ENCODE peak calls at places on chromosome 4, in seven cellular contexts. One of them, this sample, is unnamed.

GRCh38 chr4:150305995-150306394 is 227.8 kb downstream of the DCLK2 start:
- DNase-seq in psoas muscle: no peak
- DNase-seq in cardiac muscle cell: no peak
- DNase-seq in cardiac fibroblast: peak
- DNase-seq in fibroblast of lung: peak
- DNase-seq in body of pancreas: no peak
- DNase-seq in left ventricle myocardium inferior: no peak
- DNase-seq in this sample: no peak

GRCh38 chr4:181319629-181320028 is 923.6 kb upstream of the TENM3 start:
- DNase-seq in left ventricle myocardium inferior: peak
- DNase-seq in body of pancreas: no peak
- DNase-seq in fibroblast of lung: no peak
- DNase-seq in cardiac muscle cell: peak
- DNase-seq in cardiac fibroblast: no peak
- DNase-seq in psoas muscle: no peak
- DNase-seq in this sample: no peak

GRCh38 chr4:124641715-124642380 is 70.7 kb downstream of the ANKRD50 start:
- DNase-seq in cardiac muscle cell: no peak
- DNase-seq in cardiac fibroblast: peak
- DNase-seq in body of pancreas: peak
- DNase-seq in psoas muscle: no peak
- DNase-seq in fibroblast of lung: peak
- DNase-seq in left ventricle myocardium inferior: no peak
- DNase-seq in this sample: no peak

GRCh38 chr4:120304801-120305200 is 238.2 kb upstream of the MAD2L1 start:
- DNase-seq in left ventricle myocardium inferior: no peak
- DNase-seq in fibroblast of lung: no peak
- DNase-seq in cardiac muscle cell: no peak
- DNase-seq in cardiac fibroblast: no peak
- DNase-seq in psoas muscle: no peak
- DNase-seq in body of pancreas: no peak
- DNase-seq in this sample: no peak

GRCh38 chr4:8922481-8922880 is 50.8 kb upstream of the HMX1 start:
- DNase-seq in psoas muscle: no peak
- DNase-seq in fibroblast of lung: no peak
- DNase-seq in body of pancreas: no peak
- DNase-seq in left ventricle myocardium inferior: no peak
- DNase-seq in cardiac fibroblast: no peak
- DNase-seq in cardiac muscle cell: no peak
- DNase-seq in this sample: no peak

GRCh38 chr4:116055857-116056827 is 942.7 kb upstream of the NDST4 start:
- DNase-seq in left ventricle myocardium inferior: no peak
- DNase-seq in cardiac fibroblast: peak
- DNase-seq in psoas muscle: no peak
- DNase-seq in body of pancreas: no peak
- DNase-seq in cardiac muscle cell: no peak
- DNase-seq in fibroblast of lung: peak
- DNase-seq in this sample: peak

GRCh38 chr4:177569443-177569842 is 127.2 kb upstream of the AGA start:
- DNase-seq in cardiac muscle cell: no peak
- DNase-seq in psoas muscle: no peak
- DNase-seq in body of pancreas: no peak
- DNase-seq in left ventricle myocardium inferior: no peak
- DNase-seq in cardiac fibroblast: peak
- DNase-seq in fibroblast of lung: peak
- DNase-seq in this sample: no peak

GRCh38 chr4:123785515-123785914 is 388.9 kb downstream of the SPRY1 start:
- DNase-seq in fibroblast of lung: peak
- DNase-seq in cardiac fibroblast: peak
- DNase-seq in cardiac muscle cell: no peak
- DNase-seq in left ventricle myocardium inferior: peak
- DNase-seq in body of pancreas: peak
- DNase-seq in psoas muscle: peak
- DNase-seq in this sample: no peak

GRCh38 chr4:79756496-79756895 is 316.5 kb downstream of the ANTXR2 start:
- DNase-seq in fibroblast of lung: no peak
- DNase-seq in cardiac fibroblast: no peak
- DNase-seq in body of pancreas: no peak
- DNase-seq in psoas muscle: no peak
- DNase-seq in left ventricle myocardium inferior: no peak
- DNase-seq in cardiac muscle cell: no peak
- DNase-seq in this sample: no peak

GRCh38 chr4:21811576-21811975 is 137.0 kb downstream of the KCNIP4 start:
- DNase-seq in psoas muscle: no peak
- DNase-seq in cardiac fibroblast: peak
- DNase-seq in cardiac muscle cell: no peak
- DNase-seq in body of pancreas: no peak
- DNase-seq in fibroblast of lung: peak
- DNase-seq in left ventricle myocardium inferior: no peak
- DNase-seq in this sample: no peak

GRCh38 chr4:53346920-53347852 is 18.7 kb downstream of the SCFD2 start:
- DNase-seq in left ventricle myocardium inferior: no peak
- DNase-seq in fibroblast of lung: peak
- DNase-seq in cardiac fibroblast: peak
- DNase-seq in body of pancreas: no peak
- DNase-seq in cardiac muscle cell: no peak
- DNase-seq in psoas muscle: no peak
- DNase-seq in this sample: no peak

GRCh38 chr4:86380176-86380724 is 20.4 kb upstream of the MAPK10 start:
- DNase-seq in body of pancreas: no peak
- DNase-seq in left ventricle myocardium inferior: no peak
- DNase-seq in psoas muscle: no peak
- DNase-seq in cardiac fibroblast: no peak
- DNase-seq in fibroblast of lung: no peak
- DNase-seq in cardiac muscle cell: no peak
- DNase-seq in this sample: no peak

GRCh38 chr4:71026086-71026485 is 32.6 kb downstream of the DCK start:
- DNase-seq in cardiac muscle cell: peak
- DNase-seq in left ventricle myocardium inferior: no peak
- DNase-seq in fibroblast of lung: peak
- DNase-seq in cardiac fibroblast: peak
- DNase-seq in body of pancreas: peak
- DNase-seq in psoas muscle: no peak
- DNase-seq in this sample: no peak

GRCh38 chr4:2947926-2948325 is 15.3 kb downstream of the NOP14 start:
- DNase-seq in fibroblast of lung: no peak
- DNase-seq in body of pancreas: no peak
- DNase-seq in psoas muscle: no peak
- DNase-seq in cardiac muscle cell: no peak
- DNase-seq in cardiac fibroblast: no peak
- DNase-seq in left ventricle myocardium inferior: peak
- DNase-seq in this sample: no peak

GRCh38 chr4:145937021-145937861 is 1.4 kb downstream of the ZNF827 start:
- DNase-seq in fibroblast of lung: peak
- DNase-seq in psoas muscle: peak
- DNase-seq in left ventricle myocardium inferior: peak
- DNase-seq in cardiac muscle cell: peak
- DNase-seq in body of pancreas: peak
- DNase-seq in cardiac fibroblast: peak
- DNase-seq in this sample: no peak

GRCh38 chr4:80101768-80102116 is 28.7 kb upstream of the ANTXR2 start:
- DNase-seq in left ventricle myocardium inferior: no peak
- DNase-seq in fibroblast of lung: peak
- DNase-seq in body of pancreas: no peak
- DNase-seq in cardiac fibroblast: no peak
- DNase-seq in cardiac muscle cell: no peak
- DNase-seq in psoas muscle: no peak
- DNase-seq in this sample: no peak

GRCh38 chr4:47525154-47525819 is 40.2 kb downstream of the ATP10D start:
- DNase-seq in left ventricle myocardium inferior: no peak
- DNase-seq in cardiac fibroblast: peak
- DNase-seq in psoas muscle: no peak
- DNase-seq in cardiac muscle cell: no peak
- DNase-seq in fibroblast of lung: peak
- DNase-seq in body of pancreas: peak
- DNase-seq in this sample: no peak

GRCh38 chr4:69092190-69092589 is 4.1 kb upstream of the UGT2B7 start:
- DNase-seq in psoas muscle: no peak
- DNase-seq in cardiac muscle cell: no peak
- DNase-seq in cardiac fibroblast: peak
- DNase-seq in body of pancreas: no peak
- DNase-seq in fibroblast of lung: peak
- DNase-seq in left ventricle myocardium inferior: no peak
- DNase-seq in this sample: no peak

GRCh38 chr4:64341711-64342110 is 67.5 kb downstream of the TECRL start:
- DNase-seq in left ventricle myocardium inferior: peak
- DNase-seq in cardiac fibroblast: peak
- DNase-seq in cardiac muscle cell: peak
- DNase-seq in fibroblast of lung: no peak
- DNase-seq in body of pancreas: no peak
- DNase-seq in psoas muscle: peak
- DNase-seq in this sample: no peak

GRCh38 chr4:5753766-5754528 is 42.9 kb downstream of the EVC start:
- DNase-seq in left ventricle myocardium inferior: no peak
- DNase-seq in cardiac muscle cell: no peak
- DNase-seq in psoas muscle: no peak
- DNase-seq in cardiac fibroblast: peak
- DNase-seq in fibroblast of lung: peak
- DNase-seq in body of pancreas: no peak
- DNase-seq in this sample: no peak

GRCh38 chr4:14871676-14872430 is 130.4 kb upstream of the CPEB2 start:
- DNase-seq in cardiac muscle cell: peak
- DNase-seq in left ventricle myocardium inferior: no peak
- DNase-seq in cardiac fibroblast: no peak
- DNase-seq in fibroblast of lung: no peak
- DNase-seq in body of pancreas: peak
- DNase-seq in psoas muscle: no peak
- DNase-seq in this sample: peak

GRCh38 chr4:102354671-102355454 is 9.6 kb upstream of the SLC39A8 start:
- DNase-seq in cardiac fibroblast: no peak
- DNase-seq in body of pancreas: no peak
- DNase-seq in cardiac muscle cell: no peak
- DNase-seq in psoas muscle: no peak
- DNase-seq in left ventricle myocardium inferior: no peak
- DNase-seq in fibroblast of lung: no peak
- DNase-seq in this sample: no peak

GRCh38 chr4:102350634-102351033 is 5.4 kb upstream of the SLC39A8 start:
- DNase-seq in cardiac fibroblast: no peak
- DNase-seq in psoas muscle: no peak
- DNase-seq in body of pancreas: no peak
- DNase-seq in left ventricle myocardium inferior: no peak
- DNase-seq in fibroblast of lung: no peak
- DNase-seq in cardiac muscle cell: no peak
- DNase-seq in this sample: no peak

GRCh38 chr4:102356562-102357202 is 11.4 kb upstream of the SLC39A8 start:
- DNase-seq in body of pancreas: peak
- DNase-seq in psoas muscle: no peak
- DNase-seq in cardiac fibroblast: no peak
- DNase-seq in fibroblast of lung: no peak
- DNase-seq in cardiac muscle cell: no peak
- DNase-seq in left ventricle myocardium inferior: no peak
- DNase-seq in this sample: no peak

GRCh38 chr4:102355748-102356147 is 10.5 kb upstream of the SLC39A8 start:
- DNase-seq in cardiac muscle cell: no peak
- DNase-seq in cardiac fibroblast: no peak
- DNase-seq in fibroblast of lung: no peak
- DNase-seq in left ventricle myocardium inferior: no peak
- DNase-seq in body of pancreas: no peak
- DNase-seq in psoas muscle: no peak
- DNase-seq in this sample: no peak

DNA sequence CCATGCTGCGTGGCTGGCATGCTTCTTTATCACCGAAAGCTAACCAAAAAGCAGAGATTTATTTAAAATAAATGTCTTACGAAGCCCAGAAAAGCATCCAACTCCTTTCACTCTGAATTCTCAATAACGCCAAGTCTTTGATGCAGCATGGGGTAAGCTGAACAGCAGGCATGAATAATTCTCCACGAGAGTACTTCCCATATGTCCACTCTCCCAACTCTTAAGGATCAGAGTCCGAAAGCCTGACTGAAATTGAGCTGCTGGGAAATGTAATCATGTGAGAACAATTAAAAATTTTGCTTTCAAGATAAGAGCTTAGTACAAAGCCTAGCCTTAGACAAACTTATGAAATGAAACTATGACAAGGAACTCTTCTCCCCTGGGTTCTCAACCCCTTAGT is 7.5 kb upstream of the SLC39A8 start:
- DNase-seq in fibroblast of lung: no peak
- DNase-seq in cardiac muscle cell: no peak
- DNase-seq in body of pancreas: no peak
- DNase-seq in psoas muscle: no peak
- DNase-seq in cardiac fibroblast: no peak
- DNase-seq in left ventricle myocardium inferior: no peak
- DNase-seq in this sample: no peak
- H3K4me3 ChIP-seq in fibroblast of lung: no peak
- H3K4me3 ChIP-seq in cardiac muscle cell: no peak
- H3K4me3 ChIP-seq in body of pancreas: no peak
- H3K4me3 ChIP-seq in psoas muscle: no peak
- H3K4me3 ChIP-seq in cardiac fibroblast: no peak
- H3K4me3 ChIP-seq in left ventricle myocardium inferior: no peak
- H3K4me3 ChIP-seq in this sample: no peak

GRCh38 chr4:141637565-141637964 is 1.2 kb downstream of the IL15 start:
- DNase-seq in cardiac muscle cell: no peak
- DNase-seq in left ventricle myocardium inferior: no peak
- DNase-seq in fibroblast of lung: peak
- DNase-seq in psoas muscle: no peak
- DNase-seq in cardiac fibroblast: no peak
- DNase-seq in body of pancreas: no peak
- DNase-seq in this sample: no peak
- H3K4me3 ChIP-seq in cardiac muscle cell: no peak
- H3K4me3 ChIP-seq in left ventricle myocardium inferior: peak
- H3K4me3 ChIP-seq in fibroblast of lung: peak
- H3K4me3 ChIP-seq in psoas muscle: peak
- H3K4me3 ChIP-seq in cardiac fibroblast: peak
- H3K4me3 ChIP-seq in body of pancreas: no peak
- H3K4me3 ChIP-seq in this sample: no peak

DNA sequence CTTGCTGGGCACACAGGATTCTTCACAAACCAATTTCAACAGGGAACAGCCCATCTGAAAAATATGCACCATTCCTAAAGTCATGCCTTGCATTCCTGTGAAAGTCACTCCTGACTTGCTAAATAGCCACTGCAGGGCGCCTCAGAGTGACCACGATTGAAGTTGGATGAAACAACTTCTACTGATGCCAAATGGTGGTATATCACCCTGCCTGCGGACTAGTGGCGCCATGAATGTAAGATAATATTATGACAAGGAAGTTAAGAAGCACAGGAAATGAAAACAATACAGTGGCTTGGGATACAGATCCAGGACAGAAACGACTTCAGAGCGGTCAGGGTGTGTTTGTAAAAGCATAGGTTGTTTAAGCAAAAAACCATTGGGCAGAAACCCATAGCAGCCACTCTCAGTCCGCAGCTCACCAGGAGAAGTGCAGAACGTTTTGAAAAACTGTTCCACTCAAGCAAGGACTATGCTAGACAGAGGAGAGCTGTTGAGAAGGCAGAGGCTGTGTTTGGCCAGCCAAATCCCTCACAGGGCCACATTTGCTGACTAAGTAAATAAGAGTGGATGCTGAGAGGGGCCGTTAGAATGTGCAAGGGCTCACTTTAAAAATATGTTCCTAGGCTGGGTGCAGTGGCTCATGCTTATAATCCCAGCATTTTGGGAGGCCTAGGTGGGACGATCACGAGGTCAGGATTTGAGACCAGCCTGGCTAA is 250.4 kb downstream of the PTTG2 start:
- DNase-seq in cardiac muscle cell: no peak
- DNase-seq in fibroblast of lung: peak
- DNase-seq in psoas muscle: no peak
- DNase-seq in left ventricle myocardium inferior: no peak
- DNase-seq in cardiac fibroblast: peak
- DNase-seq in body of pancreas: no peak
- DNase-seq in this sample: no peak
- H3K4me3 ChIP-seq in cardiac muscle cell: no peak
- H3K4me3 ChIP-seq in fibroblast of lung: no peak
- H3K4me3 ChIP-seq in psoas muscle: no peak
- H3K4me3 ChIP-seq in left ventricle myocardium inferior: no peak
- H3K4me3 ChIP-seq in cardiac fibroblast: no peak
- H3K4me3 ChIP-seq in body of pancreas: no peak
- H3K4me3 ChIP-seq in this sample: no peak

GRCh38 chr4:89055157-89056080 is 1.6 kb downstream of the FAM13A start:
- DNase-seq in body of pancreas: no peak
- DNase-seq in cardiac muscle cell: peak
- DNase-seq in psoas muscle: no peak
- DNase-seq in cardiac fibroblast: no peak
- DNase-seq in fibroblast of lung: no peak
- DNase-seq in left ventricle myocardium inferior: no peak
- DNase-seq in this sample: no peak
- H3K4me3 ChIP-seq in body of pancreas: no peak
- H3K4me3 ChIP-seq in cardiac muscle cell: peak
- H3K4me3 ChIP-seq in psoas muscle: peak
- H3K4me3 ChIP-seq in cardiac fibroblast: peak
- H3K4me3 ChIP-seq in fibroblast of lung: peak
- H3K4me3 ChIP-seq in left ventricle myocardium inferior: peak
- H3K4me3 ChIP-seq in this sample: no peak